ENCODE peak calls at places on chromosomes 11 and 22, in ten cellular contexts. E is GM23248, Q is cardiac muscle cell, R is right cardiac atrium, T is GM23338, W is body of pancreas, Z is Panc1, D is IMR-90, P is right atrium auricular region, O is thoracic aorta. V is an unnamed sample.

GRCh38 chr11:72778535-72779494 is 15.0 kb downstream of the STARD10 start:
- DNase-seq in D (no peak), Z (no peak), Q (no peak), W (peak; percentile 65), T (no peak), P (no peak), O (no peak), R (peak; percentile 16), E (no peak), V (no peak)

GRCh38 chr22:41405588-41405987 is 23.8 kb downstream of the TEF start:
- DNase-seq in P (no peak), D (no peak), W (no peak), Z (no peak), R (no peak), Q (no peak), O (no peak), T (no peak), E (no peak), V (no peak)

GRCh38 chr11:78961938-78962701 is 387.5 kb upstream of the NARS2 start:
- DNase-seq in Z (no peak), D (peak; percentile 48), E (peak; percentile 35), R (peak; percentile 60), Q (peak; percentile 92), O (peak; percentile 8), W (peak; percentile 18), P (no peak), T (peak; percentile 94), V (no peak)

GRCh38 chr11:44333271-44334218 is 23.6 kb upstream of the ALX4 start:
- DNase-seq in O (no peak), Z (no peak), T (no peak), Q (no peak), E (peak; percentile 29), R (no peak), P (no peak), D (peak; percentile 25), W (no peak), V (no peak)

GRCh38 chr11:111403021-111403725 is 24.1 kb upstream of the POU2AF1 start:
- DNase-seq in P (no peak), Z (no peak), Q (no peak), O (no peak), E (no peak), T (no peak), D (no peak), W (no peak), R (no peak), V (no peak)

GRCh38 chr22:22721681-22722309 is 77.4 kb downstream of the GGTLC2 start:
- DNase-seq in D (peak; percentile 83), O (no peak), Q (no peak), E (peak; percentile 87), T (no peak), P (no peak), W (no peak), Z (no peak), R (no peak), V (no peak)

GRCh38 chr11:48116843-48117242 is 99.8 kb upstream of the OR4B1 start:
- DNase-seq in D (no peak), Z (no peak), P (no peak), R (no peak), Q (no peak), E (peak; percentile 40), W (no peak), T (peak; percentile 59), O (no peak), V (no peak)

GRCh38 chr22:19766506-19767426 is 6.2 kb downstream of the TBX1 start:
- DNase-seq in D (no peak), P (peak; percentile 62), Q (peak; percentile 50), E (peak; percentile 45), Z (no peak), R (peak; percentile 85), W (peak; percentile 52), T (peak; percentile 86), O (no peak), V (no peak)

DNA sequence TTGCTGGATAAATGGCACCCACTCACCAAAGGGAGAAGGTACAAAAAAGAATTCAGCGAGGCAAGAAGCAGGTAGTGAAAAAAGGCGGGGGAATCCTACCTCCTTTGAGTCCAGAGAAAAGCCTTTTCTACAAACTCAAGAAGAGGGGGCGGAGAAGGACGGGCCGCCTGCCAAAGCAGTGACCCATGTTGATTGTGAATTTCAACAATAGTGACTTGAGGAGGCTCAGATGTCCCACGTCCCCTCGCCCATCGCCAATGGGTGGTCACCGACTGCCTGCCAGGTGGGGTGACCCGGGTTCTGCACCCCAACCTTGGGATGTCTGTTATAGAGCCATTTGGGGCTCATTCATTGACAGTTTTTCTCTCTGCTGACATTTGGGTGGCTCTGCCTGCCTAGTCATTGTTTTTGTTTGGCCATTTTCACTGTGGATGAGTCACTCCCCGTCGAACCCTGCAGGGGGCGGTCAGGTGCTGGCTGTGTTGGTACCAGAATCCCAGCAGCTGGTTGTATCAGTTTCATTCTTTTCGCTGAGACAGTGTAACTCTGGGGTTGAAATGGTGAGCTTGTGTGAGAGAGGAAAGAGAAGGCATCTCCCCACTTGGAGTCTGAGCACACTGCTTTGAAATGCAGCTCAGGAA is 163.4 kb upstream of the NCAM1 start:
- DNase-seq in W (no peak), O (no peak), Z (peak; percentile 18), D (no peak), T (peak; percentile 70), E (peak; percentile 63), R (peak; percentile 68), P (no peak), Q (no peak), V (peak; percentile 43)
- H3K27ac ChIP-seq in W (no peak overlapping the region), O (no peak overlapping the region), Z (no peak overlapping the region), D (no peak overlapping the region), T (no peak overlapping the region), E (no peak overlapping the region), R (no peak overlapping the region), P (no peak overlapping the region), Q (no peak overlapping the region), V (no peak overlapping the region)

GRCh38 chr11:75719639-75720239 is 2.1 kb downstream of the MOGAT2 start:
- DNase-seq in T (no peak), Q (no peak), Z (no peak), E (no peak), O (no peak), R (no peak), P (no peak), W (no peak), D (no peak), V (no peak)

GRCh38 chr11:75717608-75718403 is at the start of gene MOGAT2:
- DNase-seq in E (no peak), W (no peak), Z (no peak), D (no peak), Q (no peak), P (peak; percentile 21), O (no peak), T (no peak), R (no peak), V (no peak)

GRCh38 chr11:75720639-75721038 is 3.0 kb downstream of the MOGAT2 start:
- DNase-seq in T (no peak), O (no peak), P (no peak), W (no peak), R (no peak), D (no peak), E (no peak), Q (no peak), Z (no peak), V (no peak)

GRCh38 chr11:75718406-75719088 is 909 bp downstream of the MOGAT2 start:
- DNase-seq in O (no peak), R (no peak), E (no peak), D (no peak), Q (no peak), T (no peak), P (no peak), W (no peak), Z (no peak), V (no peak)

DNA sequence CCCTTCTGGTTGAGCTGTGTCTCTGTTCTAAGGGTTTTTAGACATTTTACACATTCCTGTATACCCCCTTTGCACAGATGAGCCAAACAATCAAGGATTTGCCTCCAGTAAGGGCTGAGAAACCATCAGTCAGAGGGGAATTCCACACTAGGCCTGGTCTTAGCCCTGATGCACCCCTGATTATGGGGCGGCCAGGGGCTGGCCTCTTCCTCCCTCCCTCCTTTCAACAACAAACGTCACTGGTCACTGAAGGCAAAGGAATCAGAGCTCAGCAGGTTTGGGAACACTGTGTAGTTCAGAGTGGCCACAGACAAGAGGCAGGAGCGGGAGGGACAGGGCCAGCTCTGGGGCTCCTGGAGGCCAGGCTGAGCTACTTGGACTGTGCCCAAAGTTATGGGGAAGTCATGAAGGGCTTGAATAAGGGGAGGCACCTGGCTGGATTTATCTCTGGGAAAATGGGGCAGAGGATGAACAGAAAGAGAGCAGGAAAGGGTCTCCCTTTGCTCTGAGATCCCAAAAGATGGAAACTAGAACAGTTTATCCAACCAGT is 1.5 kb downstream of the MOGAT2 start:
- DNase-seq in W (no peak), O (no peak), Q (peak; percentile 35), T (no peak), D (peak; percentile 7), E (no peak), Z (no peak), P (no peak), R (no peak), V (no peak)
- H3K27ac ChIP-seq in W (no peak overlapping the region), O (no peak overlapping the region), Q (no peak overlapping the region), T (no peak overlapping the region), D (no peak overlapping the region), E (no peak overlapping the region), Z (no peak overlapping the region), P (no peak overlapping the region), R (no peak overlapping the region), V (no peak overlapping the region)

DNA sequence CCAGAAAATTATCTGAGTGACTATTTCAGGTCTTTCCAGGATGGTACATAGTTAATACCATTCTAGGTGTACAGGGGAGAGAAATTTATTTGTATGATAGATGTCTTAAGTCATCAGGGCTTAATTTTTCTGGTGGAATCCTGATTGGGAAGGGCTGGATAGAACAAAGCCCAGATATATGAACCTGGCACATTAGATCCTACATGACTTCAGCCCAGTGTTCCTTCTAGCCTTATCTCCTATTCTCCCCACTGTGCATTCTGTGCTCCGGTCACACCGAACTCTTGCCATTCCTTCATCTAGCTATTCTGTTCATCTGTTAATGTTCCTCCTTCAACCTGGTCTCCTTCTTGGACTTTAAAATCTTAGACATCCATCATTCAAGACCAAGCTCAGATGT is 69.0 kb upstream of the EED start:
- DNase-seq in Q (no peak), E (no peak), W (no peak), O (no peak), D (no peak), R (no peak), Z (no peak), P (no peak), T (no peak), V (no peak)
- H3K27ac ChIP-seq in Q (no peak overlapping the region), E (peak overlapping the region; percentile 88), W (no peak overlapping the region), O (no peak overlapping the region), D (no peak overlapping the region), R (no peak overlapping the region), Z (no peak overlapping the region), P (no peak overlapping the region), T (no peak overlapping the region), V (no peak overlapping the region)

GRCh38 chr11:26958650-26959049 is 35.3 kb upstream of the FIBIN start:
- DNase-seq in D (no peak), T (no peak), Z (no peak), E (no peak), R (no peak), P (no peak), W (no peak), Q (no peak), O (no peak), V (no peak)

GRCh38 chr11:26960265-26960664 is 33.6 kb upstream of the FIBIN start:
- DNase-seq in E (peak; percentile 77), D (peak; percentile 43), Z (no peak), T (no peak), Q (no peak), O (no peak), P (no peak), R (no peak), W (no peak), V (no peak)

GRCh38 chr11:26963764-26964163 is 30.1 kb upstream of the FIBIN start:
- DNase-seq in Q (no peak), R (no peak), P (no peak), E (peak; percentile 50), O (no peak), Z (no peak), D (no peak), T (no peak), W (no peak), V (no peak)

DNA sequence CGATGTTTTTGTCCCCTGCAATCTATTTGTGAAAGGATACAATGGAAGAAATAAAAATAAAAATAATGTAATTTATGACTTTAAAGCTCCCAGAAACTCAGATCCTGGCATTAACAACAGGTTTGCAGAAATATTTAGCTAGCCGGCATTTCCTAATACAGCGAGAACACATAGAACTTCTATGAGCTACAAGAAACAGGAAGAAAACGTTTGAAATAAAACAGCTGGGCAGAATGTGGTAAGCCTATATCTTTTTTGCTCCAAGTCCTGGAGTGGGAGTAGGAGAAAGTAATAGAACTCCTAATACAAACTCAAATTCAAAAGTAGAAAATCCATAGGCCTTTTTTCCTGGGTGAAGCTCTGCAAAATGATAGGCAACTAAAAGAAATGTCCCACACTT is 29.6 kb upstream of the FIBIN start:
- DNase-seq in D (peak; percentile 29), Q (no peak), W (no peak), E (no peak), T (no peak), Z (no peak), P (no peak), O (no peak), R (no peak), V (no peak)
- H3K27ac ChIP-seq in D (peak overlapping the region; percentile 74), Q (no peak overlapping the region), W (no peak overlapping the region), E (no peak overlapping the region), T (no peak overlapping the region), Z (no peak overlapping the region), P (no peak overlapping the region), O (no peak overlapping the region), R (no peak overlapping the region), V (no peak overlapping the region)

V was measured in iPS DF 6.9.